ENCODE peak calls at places on chromosomes 12 and 14, in eight cellular contexts. J, F, M, V, B, G, C and W are unnamed samples.

GRCh38 chr12:89245090-89245489 is 107.2 kb downstream of the DUSP6 start:
- DNase-seq in B (no peak), G (no peak), M (peak), C (no peak), F (no peak), V (no peak), J (peak), W (no peak)

GRCh38 chr14:104957146-104958113 is 20.7 kb downstream of the AHNAK2 start:
- DNase-seq in J (no peak), C (no peak), V (peak), M (no peak), G (no peak), B (no peak), F (no peak), W (peak)

GRCh38 chr14:80862983-80863382 is 78.6 kb downstream of the CEP128 start:
- DNase-seq in C (no peak), J (no peak), B (no peak), M (peak), F (no peak), V (no peak), G (no peak), W (no peak)

GRCh38 chr14:77355811-77356210 is 21.1 kb downstream of the TMED8 start:
- DNase-seq in J (no peak), F (no peak), M (peak), V (no peak), B (no peak), G (no peak), C (no peak), W (no peak)

GRCh38 chr14:79318371-79318770 is 892.9 kb downstream of the DIO2 start:
- DNase-seq in G (no peak), B (no peak), F (no peak), M (no peak), C (no peak), V (no peak), J (no peak), W (no peak)

GRCh38 chr14:21408152-21408551 is 24.3 kb upstream of the SUPT16H start:
- DNase-seq in F (no peak), V (no peak), G (no peak), J (no peak), M (peak), B (peak), C (no peak), W (no peak)

GRCh38 chr14:72476657-72477499 is 417.0 kb downstream of the DPF3 start:
- DNase-seq in M (peak), B (peak), J (peak), F (no peak), G (peak), V (no peak), C (no peak), W (no peak)

GRCh38 chr12:107684990-107685359 is 624 bp upstream of the PWP1 start:
- DNase-seq in G (peak), C (peak), F (no peak), M (peak), V (no peak), B (peak), J (peak), W (peak)

GRCh38 chr12:128026696-128027574 is 240.0 kb upstream of the TMEM132C start:
- DNase-seq in B (no peak), V (no peak), C (no peak), J (no peak), G (no peak), F (no peak), M (no peak), W (no peak)

GRCh38 chr12:685388-685787 is 22.1 kb upstream of the NINJ2 start:
- DNase-seq in G (no peak), F (no peak), J (peak), M (no peak), B (peak), V (no peak), C (no peak), W (no peak)

GRCh38 chr12:27460471-27460978 is 14.0 kb downstream of the SMCO2 start:
- DNase-seq in C (no peak), G (no peak), B (peak), F (no peak), V (no peak), M (peak), J (peak), W (no peak)

GRCh38 chr12:116145451-116145850 is 132.0 kb downstream of the MED13L start:
- DNase-seq in F (no peak), J (no peak), C (no peak), M (no peak), V (no peak), B (no peak), G (no peak), W (no peak)

GRCh38 chr14:76491172-76491930 is 115.4 kb downstream of the ESRRB start:
- DNase-seq in M (no peak), G (no peak), C (no peak), F (no peak), V (no peak), J (no peak), B (no peak), W (peak)

GRCh38 chr14:69685217-69685616 is 73.8 kb downstream of the SUSD6 start:
- DNase-seq in B (no peak), J (no peak), V (no peak), F (no peak), G (no peak), C (no peak), M (peak), W (no peak)

GRCh38 chr12:156945-157344 is 57.0 kb downstream of the SLC6A12 start:
- DNase-seq in J (no peak), G (no peak), B (no peak), F (no peak), C (no peak), V (no peak), M (no peak), W (no peak)

GRCh38 chr12:70722584-70723343 is 85.5 kb upstream of the PTPRB start:
- DNase-seq in G (no peak), V (no peak), B (no peak), F (no peak), M (no peak), C (no peak), J (no peak), W (no peak)

GRCh38 chr12:56645201-56645716 is 525 bp downstream of the ATP5F1B start:
- DNase-seq in G (no peak), V (no peak), J (peak), B (no peak), M (peak), F (no peak), C (peak), W (peak)

GRCh38 chr14:20782280-20782890 is 1.3 kb downstream of the RNASE6 start:
- DNase-seq in B (no peak), C (no peak), V (no peak), M (no peak), G (no peak), F (peak), J (peak), W (no peak)

GRCh38 chr14:97640031-97640430 is 842.8 kb downstream of the VRK1 start:
- DNase-seq in V (no peak), M (no peak), F (no peak), C (no peak), G (no peak), J (no peak), B (no peak), W (no peak)

GRCh38 chr12:95385246-95385645 is 88.7 kb upstream of the METAP2 start:
- DNase-seq in M (peak), B (no peak), J (no peak), G (peak), C (peak), F (peak), V (no peak), W (no peak)

GRCh38 chr14:67461341-67461985 is 27.1 kb downstream of the TMEM229B start:
- DNase-seq in F (no peak), M (peak), C (peak), B (no peak), G (no peak), J (no peak), V (no peak), W (no peak)

GRCh38 chr14:76456200-76456599 is 80.3 kb downstream of the ESRRB start:
- DNase-seq in F (no peak), J (peak), C (no peak), G (peak), M (peak), B (peak), V (no peak), W (no peak)

GRCh38 chr12:96502949-96503532 is 13.7 kb downstream of the CFAP54 start:
- DNase-seq in C (no peak), J (no peak), G (no peak), F (no peak), M (no peak), B (no peak), V (no peak), W (no peak)

GRCh38 chr14:77014004-77014604 is 14.4 kb downstream of the IRF2BPL start:
- DNase-seq in V (no peak), M (no peak), B (no peak), G (no peak), J (no peak), C (peak), F (peak), W (peak)

GRCh38 chr12:47236109-47236714 is 156.5 kb upstream of the AMIGO2 start:
- DNase-seq in F (no peak), G (peak), J (no peak), C (no peak), M (peak), B (peak), V (no peak), W (no peak)

GRCh38 chr12:68310370-68310769 is 21.8 kb downstream of the MDM1 start:
- DNase-seq in M (peak), C (no peak), J (no peak), B (no peak), F (no peak), V (no peak), G (peak), W (no peak)

GRCh38 chr14:88454886-88455285 is 69.4 kb downstream of the SPATA7 start:
- DNase-seq in M (peak), J (no peak), B (no peak), F (no peak), C (no peak), G (no peak), V (no peak), W (no peak)

DNA sequence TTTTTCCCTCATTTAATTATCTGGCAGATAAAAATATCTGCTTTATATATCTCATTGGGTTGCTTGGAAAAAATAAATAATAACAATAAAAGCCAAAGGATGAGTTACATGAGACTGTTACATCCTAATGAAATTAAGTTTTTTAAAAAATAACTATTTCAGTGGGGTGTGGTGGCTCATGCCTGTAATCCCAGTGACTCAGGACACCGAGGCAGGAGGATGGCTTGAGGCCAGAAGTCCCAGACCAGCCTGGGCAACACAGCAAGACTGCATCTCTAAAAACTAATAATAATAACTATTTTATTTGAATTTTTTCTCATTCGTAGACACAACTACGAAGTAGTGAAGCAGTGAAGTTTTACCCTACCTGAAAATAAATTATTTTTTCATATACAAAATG is 103.3 kb downstream of the BCAT1 start:
- DNase-seq in B (no peak), C (no peak), M (peak), G (no peak), V (no peak), J (no peak), F (no peak), W (no peak)
- H3K4me3 ChIP-seq in B (no peak), C (no peak), M (no peak), G (no peak), V (no peak), J (no peak), F (no peak), W (no peak)

DNA sequence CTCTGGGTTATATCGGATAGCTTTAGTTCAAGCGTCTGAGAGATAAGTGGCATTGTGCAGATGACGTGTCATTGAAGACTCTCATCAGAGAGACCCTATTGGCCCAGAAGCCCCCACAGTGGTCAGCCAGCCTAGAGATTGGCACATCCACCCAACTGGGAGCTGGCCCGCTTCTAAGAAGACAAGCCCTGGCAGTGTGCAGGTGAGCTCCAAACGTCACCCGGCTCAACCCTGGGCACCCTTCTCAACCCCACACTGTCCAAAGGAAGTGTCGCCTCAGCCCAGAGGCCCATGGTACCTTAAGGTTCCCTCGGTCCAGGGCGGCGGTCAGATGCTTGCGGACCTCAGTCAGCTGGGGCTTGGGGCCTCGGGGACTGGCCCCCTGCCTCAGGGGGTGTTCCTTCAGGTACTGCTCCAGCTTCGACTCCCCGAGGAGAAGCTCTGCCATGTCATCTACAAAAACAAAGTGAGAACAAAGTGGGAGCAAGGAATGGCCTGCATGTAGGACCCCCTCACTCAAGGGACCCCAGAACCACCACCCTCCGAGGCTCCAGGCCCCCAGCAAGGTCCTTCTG is 30.3 kb downstream of the TTC7B start:
- DNase-seq in M (no peak), J (no peak), C (no peak), V (no peak), G (no peak), F (no peak), B (no peak), W (no peak)
- H3K4me3 ChIP-seq in M (no peak), J (no peak), C (no peak), V (no peak), G (no peak), F (no peak), B (no peak), W (no peak)

GRCh38 chr12:113103756-113104450 is 31.7 kb downstream of the RASAL1 start:
- DNase-seq in J (no peak), F (no peak), M (no peak), C (peak), B (peak), V (peak), G (no peak), W (no peak)
- H3K4me3 ChIP-seq in J (no peak), F (no peak), M (no peak), C (no peak), B (peak), V (peak), G (no peak), W (no peak)

GRCh38 chr14:30624132-30624423 is 2.0 kb downstream of the SCFD1 start:
- DNase-seq in M (no peak), J (no peak), G (no peak), V (no peak), F (no peak), B (no peak), C (no peak), W (no peak)
- H3K4me3 ChIP-seq in M (peak), J (peak), G (peak), V (peak), F (no peak), B (no peak), C (no peak), W (no peak)

GRCh38 chr12:66301944-66302826 is at the start of gene HELB:
- DNase-seq in C (peak), V (peak), B (peak), M (peak), J (peak), G (peak), F (peak), W (peak)

GRCh38 chr12:66302827-66303169 is 505 bp downstream of the HELB start:
- DNase-seq in J (no peak), F (no peak), V (no peak), G (no peak), M (no peak), B (no peak), C (no peak), W (no peak)

GRCh38 chr12:66304296-66304915 is 2.1 kb downstream of the HELB start:
- DNase-seq in C (no peak), M (no peak), V (no peak), F (no peak), G (no peak), J (peak), B (no peak), W (no peak)
- H3K4me3 ChIP-seq in C (no peak), M (no peak), V (peak), F (no peak), G (no peak), J (peak), B (no peak), W (no peak)

GRCh38 chr14:22600027-22600426 is 1.9 kb downstream of the ABHD4 start:
- DNase-seq in C (no peak), J (no peak), B (no peak), F (no peak), V (no peak), G (no peak), M (no peak), W (no peak)
- H3K4me3 ChIP-seq in C (no peak), J (no peak), B (peak), F (no peak), V (no peak), G (no peak), M (no peak), W (no peak)

GRCh38 chr12:99984271-99985128 is at the start of gene ANKS1B:
- DNase-seq in B (peak), J (peak), M (peak), C (peak), G (no peak), V (peak), F (peak), W (peak)

GRCh38 chr12:99985129-99985570 is 414 bp upstream of the ANKS1B start:
- DNase-seq in F (no peak), M (peak), B (no peak), V (no peak), J (peak), G (no peak), C (no peak), W (no peak)

GRCh38 chr12:99981639-99982190 is 3.0 kb downstream of the ANKS1B start:
- DNase-seq in B (no peak), C (no peak), J (no peak), V (no peak), G (no peak), F (no peak), M (no peak), W (no peak)

GRCh38 chr12:99983721-99984258 is 946 bp downstream of the ANKS1B start:
- DNase-seq in J (peak), M (peak), F (no peak), V (no peak), B (peak), C (peak), G (no peak), W (no peak)

GRCh38 chr12:99985631-99986030 is 895 bp upstream of the ANKS1B start:
- DNase-seq in B (no peak), V (no peak), F (no peak), M (no peak), C (no peak), J (peak), G (no peak), W (no peak)
- H3K4me3 ChIP-seq in B (peak), V (peak), F (no peak), M (peak), C (no peak), J (peak), G (no peak), W (no peak)

GRCh38 chr12:130783110-130783715 is 55.8 kb downstream of the STX2 start:
- DNase-seq in F (no peak), J (no peak), V (no peak), M (no peak), B (no peak), C (no peak), G (no peak), W (no peak)

GRCh38 chr12:130788515-130788914 is 50.5 kb downstream of the STX2 start:
- DNase-seq in J (no peak), G (no peak), F (no peak), M (no peak), B (no peak), C (no peak), V (no peak), W (no peak)

GRCh38 chr12:130787041-130787440 is 52.0 kb downstream of the STX2 start:
- DNase-seq in F (no peak), B (no peak), G (no peak), C (no peak), M (no peak), V (no peak), J (no peak), W (no peak)

GRCh38 chr12:130791699-130792098 is 47.4 kb downstream of the STX2 start:
- DNase-seq in J (no peak), C (no peak), G (no peak), F (no peak), B (no peak), M (no peak), V (no peak), W (no peak)

DNA sequence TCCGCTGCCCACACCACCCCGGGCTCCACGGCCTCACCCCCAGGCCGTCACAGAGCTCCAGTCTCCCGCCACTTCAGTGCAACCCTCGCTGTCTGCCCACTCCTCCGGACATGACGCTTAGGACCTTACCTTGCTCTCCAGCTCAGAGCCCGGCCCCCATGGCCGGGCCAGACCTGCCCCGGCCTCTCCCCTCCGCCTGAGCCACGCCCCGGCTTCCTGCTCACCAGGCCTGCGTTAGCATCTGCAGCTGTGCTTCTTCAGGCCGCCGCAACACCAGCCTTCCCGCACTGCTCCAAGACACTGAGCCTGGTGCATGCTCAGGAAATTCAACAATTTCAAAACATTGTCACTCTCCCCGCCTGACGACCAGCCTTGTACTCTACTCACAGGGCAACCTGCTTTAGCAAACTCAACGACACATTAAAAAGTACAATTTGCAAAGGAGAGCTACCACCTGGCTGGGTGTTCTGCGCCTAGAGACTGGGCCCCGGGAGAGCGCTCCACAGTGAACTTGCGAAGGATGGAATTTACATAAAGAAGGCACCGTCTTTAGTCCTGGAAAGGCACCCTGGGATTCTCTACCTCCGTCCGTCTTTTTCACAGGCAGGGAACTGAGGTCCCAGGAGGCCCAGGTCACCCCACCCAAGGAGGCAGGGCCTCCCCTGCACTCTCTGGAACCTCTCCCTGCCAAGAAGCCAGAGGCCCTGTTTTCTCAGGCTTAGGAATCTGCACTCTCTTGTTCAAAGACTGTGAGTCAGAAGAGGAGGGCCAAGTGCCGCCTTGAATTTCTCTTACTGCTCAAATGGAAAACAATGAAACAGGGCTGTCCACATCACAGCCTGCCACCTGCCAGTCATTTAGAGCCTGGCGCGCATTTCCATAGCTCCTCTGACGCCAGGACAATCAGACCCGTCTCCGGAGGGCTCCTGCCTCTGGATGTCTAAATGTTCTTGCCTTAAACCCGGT is 51.3 kb downstream of the STX2 start:
- DNase-seq in V (no peak), G (no peak), C (no peak), B (no peak), F (no peak), M (peak), J (no peak), W (no peak)
- H3K4me3 ChIP-seq in V (no peak), G (no peak), C (no peak), B (no peak), F (no peak), M (no peak), J (no peak), W (no peak)

DNA sequence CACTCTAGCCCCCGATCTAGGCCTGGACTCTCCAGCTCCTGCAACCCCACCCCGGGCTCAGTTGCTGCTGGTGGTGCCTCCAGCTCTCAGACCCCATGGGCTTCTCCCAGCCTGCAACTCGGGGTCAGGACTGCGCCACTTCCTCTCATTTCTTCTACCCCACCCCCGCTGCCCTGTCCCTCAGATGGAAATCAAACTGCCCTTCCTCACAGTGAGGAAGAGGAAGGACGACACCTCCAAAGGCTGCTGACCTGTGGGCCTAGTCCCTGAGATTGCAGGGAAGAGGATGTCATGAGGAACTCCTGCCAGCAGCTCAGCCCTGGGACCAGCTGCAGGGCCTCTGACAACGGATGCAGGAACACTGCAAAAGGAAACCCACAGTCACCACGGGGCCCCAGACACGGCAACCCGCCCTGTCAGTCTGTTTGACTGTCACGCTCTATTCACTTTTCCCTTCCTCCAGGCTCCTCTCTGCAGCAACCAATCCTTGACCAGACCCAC is 29.3 kb upstream of the PNMA1 start:
- DNase-seq in V (peak), M (no peak), C (no peak), J (peak), F (no peak), G (no peak), B (no peak), W (peak)
- H3K4me3 ChIP-seq in V (no peak), M (no peak), C (no peak), J (peak), F (no peak), G (no peak), B (no peak), W (no peak)